ENCODE peak calls at places on chromosomes 5 and 9, in ten cellular contexts. A, E, N, I, Z, Q, K, J, U and P are unnamed samples.
A peak's percentile ranks its signal among the peaks of the same experiment; 100 is the strongest.

GRCh38 chr5:98368141-98368540 is 405.3 kb upstream of the RGMB start:
- DNase-seq in A (no peak), E (no peak), N (peak; percentile 20), I (no peak), Z (no peak), Q (peak; percentile 28), K (no peak), J (no peak), U (no peak), P (peak; percentile 14)

GRCh38 chr5:3526551-3527185 is 69.0 kb upstream of the IRX1 start:
- DNase-seq in A (no peak), E (no peak), N (no peak), I (no peak), Z (no peak), Q (no peak), K (no peak), J (no peak), U (no peak), P (no peak)

GRCh38 chr5:151110122-151110681 is 29.4 kb upstream of the TNIP1 start:
- DNase-seq in A (no peak), E (no peak), N (no peak), I (no peak), Z (no peak), Q (no peak), K (no peak), J (no peak), U (no peak), P (no peak)

GRCh38 chr5:56048124-56048523 is 53.4 kb upstream of the IL6ST start:
- DNase-seq in A (no peak), E (no peak), N (no peak), I (no peak), Z (no peak), Q (no peak), K (no peak), J (no peak), U (no peak), P (no peak)

GRCh38 chr5:59275537-59276276 is 617.8 kb downstream of the PDE4D start:
- DNase-seq in A (no peak), E (no peak), N (peak; percentile 80), I (peak; percentile 16), Z (no peak), Q (peak; percentile 6), K (peak; percentile 71), J (peak; percentile 60), U (peak; percentile 80), P (peak; percentile 86)

GRCh38 chr5:127303404-127303803 is 12.8 kb downstream of the MEGF10 start:
- DNase-seq in A (no peak), E (no peak), N (no peak), I (no peak), Z (no peak), Q (no peak), K (no peak), J (no peak), U (no peak), P (no peak)

GRCh38 chr9:135789838-135790291 is 87.9 kb downstream of the KCNT1 start:
- DNase-seq in A (no peak), E (no peak), N (no peak), I (no peak), Z (no peak), Q (no peak), K (no peak), J (no peak), U (no peak), P (no peak)

GRCh38 chr5:66498791-66499207 is 97.4 kb upstream of the MAST4 start:
- DNase-seq in A (no peak), E (no peak), N (peak; percentile 96), I (peak; percentile 13), Z (no peak), Q (no peak), K (peak; percentile 59), J (peak; percentile 22), U (no peak), P (no peak)

GRCh38 chr9:19127881-19128719 is 808 bp upstream of the PLIN2 start:
- DNase-seq in A (no peak), E (no peak), N (no peak), I (peak; percentile 57), Z (no peak), Q (no peak), K (peak; percentile 86), J (no peak), U (peak; percentile 45), P (peak; percentile 61)

GRCh38 chr9:119963798-119964372 is 594.6 kb upstream of the BRINP1 start:
- DNase-seq in A (no peak), E (peak; percentile 88), N (peak; percentile 64), I (peak; percentile 12), Z (no peak), Q (peak; percentile 89), K (peak; percentile 94), J (peak; percentile 98), U (peak; percentile 89), P (peak; percentile 87)

GRCh38 chr9:8845376-8845775 is 1045.8 kb upstream of the DMAC1 start:
- DNase-seq in A (no peak), E (no peak), N (no peak), I (no peak), Z (no peak), Q (no peak), K (no peak), J (no peak), U (no peak), P (no peak)

GRCh38 chr9:117073071-117073470 is 341.8 kb downstream of the ASTN2 start:
- DNase-seq in A (no peak), E (no peak), N (no peak), I (no peak), Z (no peak), Q (no peak), K (no peak), J (no peak), U (no peak), P (no peak)

GRCh38 chr5:60703944-60704343 is 4.0 kb upstream of the DEPDC1B start:
- DNase-seq in A (no peak), E (no peak), N (peak; percentile 91), I (no peak), Z (no peak), Q (no peak), K (no peak), J (no peak), U (no peak), P (no peak)

GRCh38 chr9:107805198-107805597 is 315.6 kb upstream of the KLF4 start:
- DNase-seq in A (no peak), E (no peak), N (peak; percentile 24), I (no peak), Z (no peak), Q (no peak), K (no peak), J (peak; percentile 8), U (no peak), P (no peak)

GRCh38 chr5:179306191-179307005 is 38.9 kb downstream of the ADAMTS2 start:
- DNase-seq in A (no peak), E (no peak), N (no peak), I (no peak), Z (no peak), Q (peak; percentile 75), K (no peak), J (peak; percentile 24), U (no peak), P (no peak)

GRCh38 chr9:111831371-111832108 is 36.8 kb upstream of the SHOC1 start:
- DNase-seq in A (no peak), E (no peak), N (peak; percentile 86), I (no peak), Z (no peak), Q (peak; percentile 33), K (no peak), J (peak; percentile 30), U (no peak), P (peak; percentile 54)

DNA sequence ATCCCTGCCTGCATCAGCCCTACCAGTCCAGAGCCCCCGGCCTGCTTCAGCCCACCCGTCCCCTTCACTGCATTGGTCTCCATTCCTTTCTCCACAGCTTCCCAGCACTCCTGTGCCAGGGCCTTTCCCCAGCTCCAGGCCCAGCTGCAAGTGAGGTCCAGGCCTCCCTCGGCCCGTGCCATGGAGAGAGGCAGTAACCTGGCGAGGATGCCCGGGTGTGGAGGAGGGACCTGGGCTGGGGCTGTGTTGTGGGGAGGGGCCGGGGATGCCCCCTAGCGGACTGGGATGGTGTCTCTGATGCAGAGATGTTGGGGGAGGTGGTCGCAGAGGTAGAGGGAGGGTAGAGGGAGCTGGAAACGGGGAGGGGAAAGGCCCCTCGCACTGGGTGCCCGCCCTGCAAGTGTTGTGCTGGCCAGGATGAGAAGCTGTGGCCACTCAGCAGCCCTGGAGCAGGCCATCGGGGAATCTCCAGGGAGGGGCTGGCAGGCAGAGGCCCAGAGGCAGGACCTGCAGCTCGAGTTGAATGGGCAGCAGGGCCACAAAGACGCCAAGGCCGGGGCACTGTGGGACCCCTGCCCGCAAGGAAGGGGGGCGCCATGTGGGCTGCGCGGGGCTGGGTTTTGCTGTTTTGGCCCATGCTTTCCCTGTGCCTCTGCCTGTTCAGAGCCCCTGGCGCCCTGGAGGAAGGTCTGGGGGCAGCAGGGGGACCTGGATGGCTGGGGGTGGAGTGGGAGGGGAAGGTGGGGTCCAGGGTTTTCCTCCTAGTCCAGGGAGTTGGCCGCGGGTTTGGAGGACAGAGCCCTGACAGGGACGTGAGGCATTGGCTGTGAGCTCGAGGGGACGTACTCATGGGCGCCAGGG is 26.0 kb upstream of the NKD2 start:
- DNase-seq in A (no peak), E (no peak), N (no peak), I (no peak), Z (no peak), Q (no peak), K (peak; percentile 93), J (no peak), U (no peak), P (no peak)
- TF ChIP-seq CTCF in A (no peak), E (peak; percentile 23), N (no peak), I (no peak), Z (no peak), Q (peak; percentile 24), K (peak; percentile 78), J (no peak), U (peak; percentile 13), P (peak; percentile 21)

GRCh38 chr5:96977228-96977627 is 41.3 kb downstream of the LNPEP start:
- DNase-seq in A (no peak), E (no peak), N (no peak), I (no peak), Z (no peak), Q (no peak), K (no peak), J (no peak), U (no peak), P (no peak)
- H3K4me3 ChIP-seq in A (no peak overlapping the region), E (no peak overlapping the region), N (no peak overlapping the region), I (no peak overlapping the region), Z (no peak overlapping the region), Q (no peak overlapping the region), K (no peak overlapping the region), J (no peak overlapping the region), U (no peak overlapping the region), P (no peak overlapping the region)

DNA sequence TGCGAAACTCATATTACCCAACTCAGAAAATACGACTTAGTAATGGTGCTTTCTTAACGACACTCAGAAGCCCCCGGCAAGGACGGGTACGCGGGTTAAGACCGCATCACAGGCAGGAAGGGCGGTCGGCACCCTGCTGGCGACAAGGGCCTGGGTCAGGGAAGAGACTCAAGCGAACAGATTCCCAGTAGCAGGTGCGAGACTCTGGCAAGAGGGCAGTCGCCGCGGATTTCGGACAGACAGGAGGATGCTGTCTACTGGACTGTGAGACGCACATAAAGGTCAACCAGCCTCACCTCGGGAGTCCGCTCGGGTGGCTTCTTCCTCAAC is 398 bp downstream of the RAPGEF6 start:
- DNase-seq in A (peak; percentile 94), E (no peak), N (peak; percentile 38), I (peak; percentile 84), Z (peak; percentile 51), Q (peak; percentile 46), K (peak; percentile 93), J (peak; percentile 29), U (peak; percentile 56), P (peak; percentile 55)
- TF ChIP-seq CTCF in A (no peak), E (peak; percentile 24), N (peak; percentile 12), I (no peak), Z (no peak), Q (no peak), K (no peak), J (no peak), U (no peak), P (peak; percentile 7)

GRCh38 chr5:89064691-89065207 is 181.8 kb upstream of the MEF2C start:
- DNase-seq in A (no peak), E (no peak), N (no peak), I (no peak), Z (no peak), Q (no peak), K (no peak), J (peak; percentile 14), U (no peak), P (no peak)
- H3K4me3 ChIP-seq in A (no peak overlapping the region), E (no peak overlapping the region), N (no peak overlapping the region), I (no peak overlapping the region), Z (no peak overlapping the region), Q (no peak overlapping the region), K (no peak overlapping the region), J (no peak overlapping the region), U (no peak overlapping the region), P (no peak overlapping the region)